ENCODE peak calls at places on chromosomes 3 and 15, in five cellular contexts. Q is kidney, U is retina, W is left colon, A is GM20000. N is an unnamed sample.

GRCh38 chr15:26665950-26666921 is 106.6 kb downstream of the GABRB3 start:
- DNase-seq in W (no peak), Q (no peak), A (no peak), U (peak; percentile 35), N (no peak)

GRCh38 chr3:109098245-109098644 is 19.7 kb downstream of the MORC1 start:
- DNase-seq in Q (no peak), A (no peak), U (no peak), W (peak; percentile 28), N (peak; percentile 9)

GRCh38 chr3:72969766-72970165 is 26.8 kb upstream of the PPP4R2 start:
- DNase-seq in A (no peak), W (no peak), Q (no peak), U (no peak), N (no peak)

GRCh38 chr15:52086001-52086786 is 26.4 kb downstream of the BCL2L10 start:
- DNase-seq in A (no peak), W (no peak), U (no peak), Q (no peak), N (no peak)

GRCh38 chr3:57158813-57159678 is 6.1 kb downstream of the IL17RD start:
- DNase-seq in W (peak; percentile 21), Q (no peak), U (no peak), A (no peak), N (peak; percentile 45)

GRCh38 chr15:76346666-76347506 is 10.3 kb downstream of the ISL2 start:
- DNase-seq in U (peak; percentile 80), A (peak; percentile 39), W (peak; percentile 58), Q (no peak), N (no peak)

GRCh38 chr3:111582114-111582461 is 13.1 kb downstream of the ZBED2 start:
- DNase-seq in Q (no peak), U (no peak), A (no peak), W (no peak), N (no peak)

GRCh38 chr3:7503431-7503830 is 642.5 kb downstream of the GRM7 start:
- DNase-seq in A (no peak), U (no peak), W (no peak), Q (no peak), N (no peak)